ENCODE peak calls at places on chromosomes 2 and 18, in five cellular contexts. U, F, A, O and R are unnamed samples.

GRCh38 chr18:27175914-27176313 is 9.2 kb downstream of the CHST9 start:
- DNase-seq in U (no peak), O (no peak), F (no peak), A (no peak), R (no peak)

GRCh38 chr2:207219716-207220414 is 54.1 kb upstream of the KLF7 start:
- DNase-seq in F (no peak), O (no peak), A (no peak), U (peak; percentile 41), R (no peak)

GRCh38 chr2:171883275-171883893 is 10.7 kb downstream of the SLC25A12 start:
- DNase-seq in U (no peak), F (no peak), O (no peak), A (no peak), R (no peak)

GRCh38 chr18:12155996-12156395 is 62.4 kb downstream of the ANKRD62 start:
- DNase-seq in U (no peak), O (no peak), F (no peak), A (no peak), R (no peak)

GRCh38 chr2:238344517-238344916 is 24.2 kb downstream of the TRAF3IP1 start:
- DNase-seq in F (no peak), U (no peak), A (no peak), O (no peak), R (no peak)

GRCh38 chr2:49714433-49714832 is 560.1 kb upstream of the FSHR start:
- DNase-seq in U (no peak), A (no peak), F (no peak), O (no peak), R (no peak)

GRCh38 chr18:79779021-79779699 is 18.6 kb upstream of the KCNG2 start:
- DNase-seq in F (no peak), U (no peak), A (no peak), O (no peak), R (no peak)

GRCh38 chr2:29808321-29808720 is 113.1 kb downstream of the ALK start:
- DNase-seq in F (no peak), U (no peak), O (no peak), A (no peak), R (no peak)

GRCh38 chr2:36560726-36561125 is 37.2 kb downstream of the FEZ2 start:
- DNase-seq in U (no peak), A (no peak), F (no peak), O (no peak), R (no peak)

GRCh38 chr2:222939208-222939846 is 78.5 kb downstream of the ACSL3 start:
- DNase-seq in F (peak; percentile 81), A (peak; percentile 80), U (peak; percentile 27), O (no peak), R (peak; percentile 79)

GRCh38 chr18:3061581-3062416 is 48.9 kb upstream of the LPIN2 start:
- DNase-seq in F (no peak), A (no peak), U (no peak), O (no peak), R (no peak)

GRCh38 chr18:34915046-34915445 is 126.2 kb upstream of the MAPRE2 start:
- DNase-seq in F (no peak), A (no peak), O (no peak), U (no peak), R (peak; percentile 62)

GRCh38 chr18:79547413-79548076 is 132.1 kb upstream of the CTDP1 start:
- DNase-seq in O (no peak), U (no peak), F (no peak), A (no peak), R (no peak)

GRCh38 chr2:18831916-18832510 is 242.6 kb upstream of the NT5C1B start:
- DNase-seq in U (no peak), O (no peak), A (no peak), F (no peak), R (no peak)